ENCODE peak calls at places on chromosome 18, in six cellular contexts. Q, L, O, B, A and F are unnamed samples.

GRCh38 chr18:32473325-32473724 is 2.6 kb upstream of the GAREM1 start:
- DNase-seq in Q (no peak), L (no peak), O (peak; percentile 23), B (no peak), A (no peak), F (no peak)

GRCh38 chr18:8951491-8951890 is 151.0 kb upstream of the NDUFV2 start:
- DNase-seq in Q (peak; percentile 63), L (no peak), O (no peak), B (no peak), A (peak; percentile 96), F (peak; percentile 96)

GRCh38 chr18:62877448-62878221 is 162.3 kb downstream of the PHLPP1 start:
- DNase-seq in Q (peak; percentile 23), L (peak; percentile 97), O (no peak), B (peak; percentile 6), A (no peak), F (no peak)

GRCh38 chr18:3212636-3213035 is 7.1 kb downstream of the MYOM1 start:
- DNase-seq in Q (no peak), L (no peak), O (peak; percentile 54), B (no peak), A (no peak), F (no peak)

GRCh38 chr18:79365701-79366100 is 30.0 kb upstream of the NFATC1 start:
- DNase-seq in Q (no peak), L (no peak), O (no peak), B (no peak), A (no peak), F (no peak)

GRCh38 chr18:44729631-44730101 is 49.0 kb downstream of the SETBP1 start:
- DNase-seq in Q (no peak), L (no peak), O (no peak), B (peak; percentile 71), A (no peak), F (no peak)

GRCh38 chr18:63016270-63016669 is 300.9 kb downstream of the PHLPP1 start:
- DNase-seq in Q (peak; percentile 67), L (peak; percentile 86), O (peak; percentile 82), B (peak; percentile 84), A (peak; percentile 56), F (peak; percentile 39)

GRCh38 chr18:3688682-3689081 is 238.7 kb downstream of the TGIF1 start:
- DNase-seq in Q (peak; percentile 17), L (peak; percentile 69), O (peak; percentile 42), B (peak; percentile 69), A (no peak), F (no peak)

GRCh38 chr18:79925656-79925979 is 25.8 kb downstream of the SLC66A2 start:
- DNase-seq in Q (no peak), L (no peak), O (no peak), B (no peak), A (no peak), F (no peak)

GRCh38 chr18:74509856-74510769 is 13.9 kb downstream of the CNDP2 start:
- DNase-seq in Q (no peak), L (no peak), O (no peak), B (no peak), A (no peak), F (no peak)

GRCh38 chr18:67216846-67217245 is 299.7 kb downstream of the DSEL start:
- DNase-seq in Q (no peak), L (no peak), O (no peak), B (no peak), A (no peak), F (no peak)

GRCh38 chr18:13246121-13246520 is 27.6 kb downstream of the LDLRAD4 start:
- DNase-seq in Q (no peak), L (no peak), O (no peak), B (no peak), A (no peak), F (no peak)

GRCh38 chr18:78764544-78764943 is 215.1 kb upstream of the SALL3 start:
- DNase-seq in Q (no peak), L (no peak), O (no peak), B (no peak), A (no peak), F (no peak)

GRCh38 chr18:32911660-32912284 is 138.9 kb upstream of the KLHL14 start:
- DNase-seq in Q (peak; percentile 49), L (no peak), O (no peak), B (no peak), A (no peak), F (no peak)

GRCh38 chr18:21047116-21047515 is 64.5 kb downstream of the ROCK1 start:
- DNase-seq in Q (no peak), L (no peak), O (no peak), B (no peak), A (no peak), F (no peak)

GRCh38 chr18:68397241-68398035 is 317.5 kb downstream of the TMX3 start:
- DNase-seq in Q (peak; percentile 60), L (no peak), O (no peak), B (no peak), A (no peak), F (no peak)

GRCh38 chr18:79465392-79465991 is 69.8 kb downstream of the NFATC1 start:
- DNase-seq in Q (no peak), L (peak; percentile 36), O (no peak), B (peak; percentile 39), A (peak; percentile 8), F (peak; percentile 79)

GRCh38 chr18:79375441-79375840 is 20.3 kb upstream of the NFATC1 start:
- DNase-seq in Q (no peak), L (no peak), O (no peak), B (no peak), A (no peak), F (no peak)

GRCh38 chr18:24497052-24497754 is 36.8 kb downstream of the HRH4 start:
- DNase-seq in Q (no peak), L (no peak), O (no peak), B (no peak), A (no peak), F (no peak)

GRCh38 chr18:59197636-59198035 is 22.3 kb upstream of the GRP start:
- DNase-seq in Q (no peak), L (no peak), O (no peak), B (no peak), A (no peak), F (no peak)
- TF ChIP-seq EZH2phosphoT487 in Q (no peak), L (no peak), O (no peak), B (no peak), A (no peak), F (no peak)

GRCh38 chr18:46260879-46261143 is 156.6 kb downstream of the HAUS1 start:
- DNase-seq in Q (peak; percentile 48), L (no peak), O (no peak), B (no peak), A (no peak), F (no peak)

GRCh38 chr18:46265190-46266156 is 161.3 kb downstream of the HAUS1 start:
- DNase-seq in Q (no peak), L (peak; percentile 24), O (no peak), B (no peak), A (no peak), F (no peak)

GRCh38 chr18:46261799-46262198 is 157.6 kb downstream of the HAUS1 start:
- DNase-seq in Q (no peak), L (peak; percentile 71), O (no peak), B (no peak), A (no peak), F (no peak)

GRCh38 chr18:46262856-46263255 is 158.7 kb downstream of the HAUS1 start:
- DNase-seq in Q (no peak), L (no peak), O (no peak), B (no peak), A (no peak), F (no peak)

GRCh38 chr18:46264255-46264654 is 160.1 kb downstream of the HAUS1 start:
- DNase-seq in Q (no peak), L (peak; percentile 87), O (no peak), B (peak; percentile 26), A (no peak), F (no peak)
- H3K4me3 ChIP-seq in Q (no peak overlapping the region), L (no peak overlapping the region), O (no peak overlapping the region), B (no peak overlapping the region), A (no peak overlapping the region), F (no peak overlapping the region)

GRCh38 chr18:64438178-64438577 is 289.3 kb upstream of the LINC00305 start:
- DNase-seq in Q (no peak), L (no peak), O (no peak), B (no peak), A (no peak), F (no peak)
- H3K9me2 ChIP-seq in Q (no peaks in the 10 kb centered on the region), L (no peaks in the 10 kb centered on the region), O (no peaks in the 10 kb centered on the region), B (no peaks in the 10 kb centered on the region), A (no peaks in the 10 kb centered on the region), F (no peaks in the 10 kb centered on the region)

DNA sequence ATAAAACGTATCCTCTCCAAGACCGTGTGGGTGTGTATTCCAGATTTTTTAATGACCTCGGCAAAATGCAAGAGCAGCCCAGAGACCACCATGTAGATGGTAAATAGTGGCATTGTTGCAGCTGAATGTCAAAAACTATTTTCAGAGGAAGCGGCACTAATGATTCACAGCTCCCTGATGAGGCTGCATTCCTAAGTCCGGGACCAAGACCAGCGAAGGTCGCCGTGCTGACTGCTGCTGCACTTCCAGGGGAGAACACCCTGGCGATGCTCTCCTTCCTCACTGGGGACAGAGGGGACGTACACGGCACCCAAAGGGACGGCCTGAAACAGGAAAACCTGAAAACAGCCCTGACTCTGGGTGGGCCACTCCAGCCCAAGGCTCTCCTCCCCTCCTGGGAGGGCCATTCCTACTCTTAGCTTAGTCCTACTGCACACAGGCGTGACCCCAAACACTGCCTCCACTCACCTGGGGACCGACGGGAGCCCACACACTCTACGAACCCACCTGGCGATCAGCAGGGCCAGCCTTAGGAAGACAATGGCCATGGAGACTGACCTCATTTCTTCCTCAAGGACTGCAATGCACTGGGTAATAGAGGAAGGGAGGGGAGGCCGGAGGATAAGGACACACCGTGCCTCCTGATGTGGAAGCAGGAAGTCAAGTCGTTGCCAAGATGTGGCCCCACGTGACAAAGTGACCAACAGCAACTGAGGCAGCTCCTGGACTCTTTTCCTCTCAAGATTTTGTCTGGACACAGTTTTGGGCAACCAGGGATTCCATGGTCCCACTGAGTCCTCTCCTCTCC is 82.8 kb downstream of the ZNF516 start:
- DNase-seq in Q (no peak), L (no peak), O (no peak), B (no peak), A (no peak), F (no peak)
- TF ChIP-seq EZH2phosphoT487 in Q (no peak), L (no peak), O (no peak), B (no peak), A (no peak), F (no peak)

GRCh38 chr18:70245941-70246537 is 40.6 kb upstream of the RTTN start:
- DNase-seq in Q (no peak), L (no peak), O (no peak), B (no peak), A (no peak), F (no peak)

GRCh38 chr18:70249118-70249517 is 39.7 kb upstream of the SOCS6 start:
- DNase-seq in Q (peak; percentile 44), L (no peak), O (no peak), B (no peak), A (no peak), F (no peak)

GRCh38 chr18:70243545-70243944 is 38.1 kb upstream of the RTTN start:
- DNase-seq in Q (peak; percentile 73), L (no peak), O (no peak), B (no peak), A (no peak), F (no peak)

DNA sequence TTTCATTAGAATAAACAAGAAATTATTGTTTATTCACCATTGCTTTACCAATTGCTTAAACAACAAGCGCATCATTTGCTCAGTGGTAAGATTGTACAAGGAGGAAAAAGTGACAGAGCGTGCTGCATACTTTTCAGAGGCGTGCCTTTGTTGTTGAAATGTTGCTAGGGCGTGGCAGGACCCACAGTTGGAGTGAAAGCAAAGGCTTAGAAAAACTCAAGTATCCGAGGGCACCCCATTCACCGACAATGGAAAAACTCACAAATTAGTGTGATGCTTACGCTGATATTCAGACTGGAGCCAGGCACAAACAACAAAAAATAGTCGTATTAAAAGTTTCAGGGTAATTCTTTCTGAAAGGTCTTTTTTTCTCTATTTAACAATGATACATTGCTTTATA is 37.6 kb upstream of the RTTN start:
- DNase-seq in Q (peak; percentile 88), L (no peak), O (no peak), B (peak; percentile 48), A (no peak), F (no peak)
- H3K4me3 ChIP-seq in Q (peak overlapping the region; percentile 59), L (no peak overlapping the region), O (no peak overlapping the region), B (no peak overlapping the region), A (no peak overlapping the region), F (no peak overlapping the region)